ENCODE peak calls at places on chromosome 5, in ten cellular contexts. L is tibial nerve, S is NB4, B is heart right ventricle, A is coronary artery, O is fibroblast of the aortic adventitia, N is PC-3, R is HFF-Myc, D is foreskin fibroblast, G is body of pancreas. Y is an unnamed sample.

GRCh38 chr5:82332889-82333619 is 54.9 kb upstream of the RPS23 start:
- DNase-seq in G (no peak), D (no peak), S (no peak), B (no peak), O (peak), R (no peak), N (no peak), A (no peak), L (no peak), Y (no peak)

GRCh38 chr5:149581192-149581861 is at the start of gene ARHGEF37:
- DNase-seq in O (peak), G (peak), D (no peak), L (peak), B (peak), R (no peak), S (no peak), N (peak), A (peak), Y (no peak)

GRCh38 chr5:146039420-146039819 is 66.0 kb downstream of the PLAC8L1 start:
- DNase-seq in L (no peak), A (no peak), G (no peak), R (no peak), D (no peak), S (peak), B (no peak), N (no peak), O (no peak), Y (no peak)

GRCh38 chr5:151581841-151582583 is 9.1 kb downstream of the FAT2 start:
- DNase-seq in S (no peak), A (no peak), O (no peak), R (no peak), B (no peak), N (no peak), D (no peak), L (no peak), G (no peak), Y (no peak)

GRCh38 chr5:130966990-130967389 is 198.1 kb downstream of the HINT1 start:
- DNase-seq in O (no peak), L (no peak), A (no peak), S (no peak), B (no peak), G (no peak), N (no peak), R (no peak), D (no peak), Y (no peak)

GRCh38 chr5:337565-338130 is 16.1 kb downstream of the AHRR start:
- DNase-seq in L (no peak), B (no peak), O (peak), A (no peak), R (no peak), N (peak), S (peak), D (no peak), G (no peak), Y (no peak)

GRCh38 chr5:88092938-88093635 is 175.6 kb downstream of the TMEM161B start:
- DNase-seq in L (no peak), N (no peak), R (no peak), A (no peak), O (no peak), S (no peak), G (no peak), B (no peak), D (no peak), Y (no peak)

GRCh38 chr5:150612905-150613670 is 27.4 kb upstream of the SYNPO start:
- DNase-seq in B (no peak), S (no peak), D (no peak), A (no peak), R (no peak), N (no peak), L (no peak), O (peak), G (peak), Y (no peak)

GRCh38 chr5:115932991-115933390 is 29.3 kb upstream of the LVRN start:
- DNase-seq in B (no peak), L (no peak), G (no peak), R (no peak), A (no peak), D (no peak), S (no peak), N (peak), O (no peak), Y (no peak)

GRCh38 chr5:132500244-132500930 is 9.8 kb upstream of the IRF1 start:
- DNase-seq in R (no peak), O (no peak), A (peak), G (no peak), L (no peak), D (no peak), B (no peak), S (no peak), N (no peak), Y (no peak)
- H3K4me3 ChIP-seq in R (no peak), O (no peak), A (no peak), G (no peak), L (no peak), D (no peak), B (no peak), S (no peak), N (no peak), Y (no peak)

GRCh38 chr5:176736271-176736965 is 73.9 kb upstream of the UNC5A start:
- DNase-seq in R (no peak), S (no peak), L (no peak), N (no peak), G (no peak), A (peak), B (no peak), D (no peak), O (no peak), Y (no peak)
- TF ChIP-seq CTCF in R (no peak), S (no peak), L (no peak), N (no peak), G (no peak), A (no peak), B (no peak), D (no peak), O (no peak), Y (no peak)

DNA sequence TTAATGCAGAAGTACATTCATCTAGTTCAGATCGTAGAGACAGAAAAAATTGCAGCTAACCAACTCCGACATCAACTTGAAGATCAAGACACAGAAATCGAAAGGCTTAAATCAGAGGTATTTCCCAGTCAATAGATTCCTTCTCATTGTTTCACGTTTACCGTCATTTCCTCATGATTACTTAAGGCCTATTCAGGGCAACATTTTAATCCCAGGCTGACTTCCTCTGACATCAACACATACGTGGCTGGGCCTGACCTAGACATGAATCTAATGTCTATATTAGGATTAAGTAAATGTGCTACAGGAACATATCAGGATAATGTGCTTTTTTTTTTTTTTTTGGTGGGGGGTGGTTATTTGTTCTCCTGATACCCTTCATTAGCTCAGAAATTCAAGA is 107.9 kb downstream of the RASGRF2 start:
- DNase-seq in R (no peak), B (no peak), G (no peak), D (no peak), O (no peak), L (no peak), S (no peak), A (no peak), N (no peak), Y (no peak)
- H3K4me3 ChIP-seq in R (no peak), B (no peak), G (no peak), D (no peak), O (no peak), L (no peak), S (no peak), A (no peak), N (no peak), Y (no peak)

DNA sequence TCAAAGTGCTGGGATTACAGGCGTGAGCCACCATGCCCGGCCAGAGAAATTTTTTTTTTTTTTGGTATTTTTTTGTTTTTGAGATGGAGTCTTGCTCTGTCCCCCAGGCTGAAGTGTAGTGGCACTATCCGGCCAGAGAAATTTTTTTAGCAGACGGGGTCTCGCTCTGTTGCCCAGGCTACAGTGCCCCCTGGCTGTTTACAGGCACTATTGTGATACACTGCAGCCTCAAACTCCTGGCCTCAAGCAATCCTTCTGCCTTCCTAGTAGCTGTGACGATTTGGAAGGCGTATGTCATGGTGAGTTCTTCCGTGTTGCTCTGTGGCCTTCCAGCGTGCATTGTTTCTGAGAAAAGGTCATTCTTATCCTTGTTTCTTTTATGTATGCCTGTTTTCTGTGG is 47.5 kb downstream of the CNOT6 start:
- DNase-seq in A (no peak), S (peak), L (no peak), D (no peak), N (no peak), B (no peak), O (no peak), R (no peak), G (no peak), Y (no peak)
- TF ChIP-seq CTCF in A (no peak), S (peak), L (no peak), D (no peak), N (peak), B (no peak), O (no peak), R (no peak), G (no peak), Y (peak)

GRCh38 chr5:41852293-41852692 is 17.9 kb downstream of the OXCT1 start:
- DNase-seq in D (no peak), G (no peak), A (no peak), O (no peak), L (no peak), N (no peak), B (no peak), R (no peak), S (no peak), Y (no peak)
- H3K4me3 ChIP-seq in D (no peak), G (no peak), A (no peak), O (no peak), L (no peak), N (no peak), B (no peak), R (no peak), S (no peak), Y (no peak)

DNA sequence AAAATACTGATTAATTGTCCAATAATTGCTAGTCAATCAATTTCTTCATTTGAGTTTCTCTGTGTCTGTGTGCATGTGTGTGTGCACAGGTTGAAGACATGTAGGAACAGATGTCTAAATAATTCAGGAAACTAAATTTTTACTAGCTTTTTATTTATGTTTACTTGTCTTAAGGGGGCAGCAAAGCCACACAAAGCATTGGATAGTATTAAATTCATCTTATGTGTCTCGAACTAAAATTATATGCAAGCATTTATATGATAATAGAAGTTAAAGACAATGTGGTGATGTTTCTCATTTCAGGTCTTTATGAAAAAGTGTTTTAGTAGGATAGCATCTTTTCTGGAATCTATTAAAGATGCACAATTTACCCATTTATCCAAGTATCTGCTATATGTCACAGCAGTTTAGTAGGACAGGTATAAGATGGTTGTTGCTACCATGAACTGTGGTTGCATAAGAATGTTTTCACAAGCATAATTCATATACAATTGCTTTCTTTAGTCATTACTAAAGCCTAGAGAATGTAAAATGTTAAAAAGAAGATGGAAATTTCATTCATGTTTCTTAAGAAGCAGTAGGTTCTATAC is 784.6 kb upstream of the NUDT12 start:
- DNase-seq in R (peak), S (peak), N (peak), G (no peak), A (no peak), O (peak), L (no peak), D (no peak), B (no peak), Y (no peak)
- TF ChIP-seq CTCF in R (no peak), S (no peak), N (peak), G (no peak), A (no peak), O (peak), L (no peak), D (no peak), B (no peak), Y (peak)

GRCh38 chr5:132677191-132677590 is 3.4 kb downstream of the IL4 start:
- DNase-seq in A (peak), O (peak), G (peak), N (peak), B (no peak), S (no peak), D (peak), R (peak), L (no peak), Y (peak)

GRCh38 chr5:132675936-132676689 is 2.3 kb downstream of the IL4 start:
- DNase-seq in R (no peak), G (no peak), L (no peak), S (no peak), A (peak), D (no peak), B (no peak), O (no peak), N (no peak), Y (no peak)

GRCh38 chr5:132677682-132678400 is 4.1 kb downstream of the IL4 start:
- DNase-seq in D (no peak), R (no peak), L (no peak), O (no peak), B (no peak), N (no peak), G (no peak), A (no peak), S (no peak), Y (no peak)

GRCh38 chr5:132673939-132674630 is at the start of gene IL4:
- DNase-seq in A (peak), N (no peak), G (no peak), L (no peak), S (no peak), D (no peak), O (no peak), R (no peak), B (no peak), Y (no peak)

GRCh38 chr5:132674671-132675506 is 1.1 kb downstream of the IL4 start:
- DNase-seq in A (peak), N (peak), R (peak), L (no peak), S (no peak), B (no peak), O (peak), D (peak), G (peak), Y (peak)
- H3K4me3 ChIP-seq in A (peak), N (peak), R (no peak), L (no peak), S (no peak), B (no peak), O (peak), D (no peak), G (no peak), Y (no peak)

GRCh38 chr5:50922942-50923767 is 256.7 kb downstream of the PARP8 start:
- DNase-seq in N (no peak), S (no peak), B (peak), L (no peak), D (no peak), R (no peak), G (no peak), A (no peak), O (no peak), Y (no peak)
- TF ChIP-seq CTCF in N (no peak), S (no peak), B (no peak), L (no peak), D (no peak), R (peak), G (no peak), A (no peak), O (no peak), Y (no peak)